ENCODE peak calls at places on chromosomes 13 and 19, in seven cellular contexts. S is HTR-8/SVneo; C is cardiac muscle cell; V is left kidney; G is activated CD4-positive, CD25-positive, alpha-beta regulatory T cell; K is iris pigment epithelial cell; R is neuronal stem cell. H is an unnamed sample.
A peak's percentile ranks its signal among the peaks of the same experiment; 100 is the strongest.

GRCh38 chr19:917323-918151 is at the start of gene KISS1R:
- DNase-seq in S (no peak), V (peak; percentile 89), K (no peak), R (peak; percentile 77), C (no peak), G (no peak), H (peak; percentile 69)

GRCh38 chr13:92886535-92887098 is 340.0 kb upstream of the GPC6 start:
- DNase-seq in V (no peak), S (no peak), C (no peak), R (no peak), K (no peak), G (no peak), H (no peak)

GRCh38 chr13:65535360-65535759 is 1694.8 kb downstream of the PCDH9 start:
- DNase-seq in S (no peak), C (no peak), G (no peak), V (no peak), R (no peak), K (no peak), H (no peak)

GRCh38 chr13:27565818-27566217 is 54.5 kb downstream of the LNX2 start:
- DNase-seq in V (no peak), S (no peak), C (no peak), R (no peak), K (no peak), G (no peak), H (no peak)

GRCh38 chr13:111165189-111165588 is 50.1 kb downstream of the ARHGEF7 start:
- DNase-seq in C (no peak), K (no peak), G (no peak), R (no peak), S (no peak), V (no peak), H (no peak)

GRCh38 chr19:21468791-21469190 is 36.6 kb upstream of the ZNF429 start:
- DNase-seq in C (no peak), S (no peak), V (no peak), K (no peak), G (no peak), R (no peak), H (peak; percentile 20)

GRCh38 chr19:36212895-36213294 is 1.6 kb downstream of the ZNF565 start:
- DNase-seq in C (no peak), R (no peak), K (no peak), G (no peak), S (no peak), V (peak; percentile 12), H (no peak)

GRCh38 chr13:49540552-49540951 is 44.8 kb downstream of the PHF11 start:
- DNase-seq in S (no peak), V (peak; percentile 32), R (peak; percentile 35), G (no peak), K (peak; percentile 49), C (peak; percentile 60), H (no peak)

GRCh38 chr19:42197375-42197817 is 20.1 kb downstream of the DEDD2 start:
- DNase-seq in C (no peak), V (no peak), G (no peak), K (peak; percentile 22), S (no peak), R (no peak), H (no peak)

GRCh38 chr19:51727349-51727880 is 3.6 kb upstream of the HAS1 start:
- DNase-seq in R (no peak), G (no peak), V (no peak), C (peak; percentile 56), S (no peak), K (peak; percentile 45), H (peak; percentile 28)

H was measured in SJCRH30.